ENCODE peak calls at places on chromosomes 4 and X, in ten cellular contexts. G, Y, E, F, S, A, M, D, W and P are unnamed samples.

GRCh38 chrX:149510386-149510785 is 5.3 kb upstream of the IDS start:
- DNase-seq in G (no peak), Y (no peak), E (no peak), F (no peak), S (no peak), A (no peak), M (peak; percentile 20), D (no peak), W (no peak), P (peak; percentile 14)

GRCh38 chr4:27176400-27176799 is 315.8 kb downstream of the STIM2 start:
- DNase-seq in G (no peak), Y (peak; percentile 11), E (peak; percentile 9), F (no peak), S (no peak), A (no peak), M (peak; percentile 41), D (no peak), W (no peak), P (peak; percentile 14)

GRCh38 chr4:89658701-89659024 is 178.3 kb downstream of the SNCA start:
- DNase-seq in G (no peak), Y (no peak), E (no peak), F (no peak), S (no peak), A (no peak), M (no peak), D (no peak), W (no peak), P (no peak)

GRCh38 chrX:1778817-1779216 is 164.0 kb downstream of the ASMT start:
- DNase-seq in G (no peak), Y (no peak), E (no peak), F (no peak), S (no peak), A (no peak), M (peak; percentile 51), D (no peak), W (no peak), P (no peak)

GRCh38 chr4:70688795-70689231 is 481 bp downstream of the UTP3 start:
- DNase-seq in G (no peak), Y (no peak), E (no peak), F (no peak), S (no peak), A (no peak), M (no peak), D (no peak), W (no peak), P (peak; percentile 16)

GRCh38 chr4:7917669-7918068 is 22.0 kb downstream of the AFAP1 start:
- DNase-seq in G (no peak), Y (no peak), E (no peak), F (no peak), S (no peak), A (no peak), M (no peak), D (no peak), W (no peak), P (no peak)

GRCh38 chr4:75545526-75545925 is 10.3 kb upstream of the ODAPH start:
- DNase-seq in G (no peak), Y (no peak), E (no peak), F (no peak), S (no peak), A (no peak), M (peak; percentile 30), D (no peak), W (no peak), P (peak; percentile 69)

GRCh38 chr4:151992301-151992700 is 231.5 kb upstream of the GATB start:
- DNase-seq in G (no peak), Y (no peak), E (no peak), F (no peak), S (no peak), A (no peak), M (peak; percentile 32), D (no peak), W (no peak), P (peak; percentile 34)

GRCh38 chr4:89469930-89470375 is 162.4 kb upstream of the GPRIN3 start:
- DNase-seq in G (no peak), Y (peak; percentile 20), E (peak; percentile 60), F (no peak), S (no peak), A (no peak), M (peak; percentile 94), D (peak; percentile 33), W (no peak), P (peak; percentile 36)